ENCODE peak calls at places on chromosome 6, in eight cellular contexts. One of them, this sample, is unnamed.

GRCh38 chr6:156421933-156422332 is 355.2 kb upstream of the ARID1B start:
- DNase-seq in ELR: no peak
- DNase-seq in stimulated activated CD8-positive, alpha-beta memory T cell treated with anti-CD3 and anti-CD28 coated beads, Interleukin-15, amount 100 ng/mL, for 24 hours: no peak
- DNase-seq in globus pallidus: no peak
- DNase-seq in GM23338: no peak
- DNase-seq in mucosa of gallbladder: no peak
- DNase-seq in kidney: no peak
- DNase-seq in ACHN: no peak
- DNase-seq in this sample: no peak

GRCh38 chr6:109671721-109672120 is 19.3 kb downstream of the AK9 start:
- DNase-seq in mucosa of gallbladder: no peak
- DNase-seq in stimulated activated CD8-positive, alpha-beta memory T cell treated with anti-CD3 and anti-CD28 coated beads, Interleukin-15, amount 100 ng/mL, for 24 hours: no peak
- DNase-seq in ELR: peak
- DNase-seq in kidney: no peak
- DNase-seq in globus pallidus: no peak
- DNase-seq in GM23338: no peak
- DNase-seq in ACHN: no peak
- DNase-seq in this sample: no peak

GRCh38 chr6:100346828-100347227 is 117.9 kb downstream of the SIM1 start:
- DNase-seq in GM23338: no peak
- DNase-seq in globus pallidus: no peak
- DNase-seq in stimulated activated CD8-positive, alpha-beta memory T cell treated with anti-CD3 and anti-CD28 coated beads, Interleukin-15, amount 100 ng/mL, for 24 hours: no peak
- DNase-seq in ELR: peak
- DNase-seq in ACHN: peak
- DNase-seq in kidney: no peak
- DNase-seq in mucosa of gallbladder: no peak
- DNase-seq in this sample: peak

GRCh38 chr6:5121479-5121878 is 36.3 kb downstream of the PPP1R3G start:
- DNase-seq in globus pallidus: no peak
- DNase-seq in stimulated activated CD8-positive, alpha-beta memory T cell treated with anti-CD3 and anti-CD28 coated beads, Interleukin-15, amount 100 ng/mL, for 24 hours: no peak
- DNase-seq in mucosa of gallbladder: no peak
- DNase-seq in ELR: no peak
- DNase-seq in GM23338: no peak
- DNase-seq in ACHN: no peak
- DNase-seq in kidney: no peak
- DNase-seq in this sample: no peak

GRCh38 chr6:137727206-137727605 is 139.9 kb upstream of the TNFAIP3 start:
- DNase-seq in kidney: no peak
- DNase-seq in globus pallidus: no peak
- DNase-seq in GM23338: no peak
- DNase-seq in stimulated activated CD8-positive, alpha-beta memory T cell treated with anti-CD3 and anti-CD28 coated beads, Interleukin-15, amount 100 ng/mL, for 24 hours: no peak
- DNase-seq in mucosa of gallbladder: no peak
- DNase-seq in ACHN: no peak
- DNase-seq in ELR: no peak
- DNase-seq in this sample: no peak

GRCh38 chr6:112144145-112144926 is 56.9 kb downstream of the FAM229B start:
- DNase-seq in kidney: no peak
- DNase-seq in GM23338: no peak
- DNase-seq in ELR: peak
- DNase-seq in mucosa of gallbladder: no peak
- DNase-seq in globus pallidus: no peak
- DNase-seq in stimulated activated CD8-positive, alpha-beta memory T cell treated with anti-CD3 and anti-CD28 coated beads, Interleukin-15, amount 100 ng/mL, for 24 hours: no peak
- DNase-seq in ACHN: no peak
- DNase-seq in this sample: no peak

GRCh38 chr6:29847871-29848630 is 20.4 kb downstream of the HLA-G start:
- DNase-seq in stimulated activated CD8-positive, alpha-beta memory T cell treated with anti-CD3 and anti-CD28 coated beads, Interleukin-15, amount 100 ng/mL, for 24 hours: peak
- DNase-seq in GM23338: peak
- DNase-seq in ACHN: peak
- DNase-seq in globus pallidus: peak
- DNase-seq in kidney: peak
- DNase-seq in ELR: peak
- DNase-seq in mucosa of gallbladder: peak
- DNase-seq in this sample: no peak

GRCh38 chr6:27864906-27865883 is 47.0 kb downstream of the OR2B2 start:
- DNase-seq in ACHN: peak
- DNase-seq in kidney: peak
- DNase-seq in GM23338: peak
- DNase-seq in mucosa of gallbladder: peak
- DNase-seq in stimulated activated CD8-positive, alpha-beta memory T cell treated with anti-CD3 and anti-CD28 coated beads, Interleukin-15, amount 100 ng/mL, for 24 hours: peak
- DNase-seq in globus pallidus: peak
- DNase-seq in ELR: peak
- DNase-seq in this sample: peak

GRCh38 chr6:35052694-35053565 is 88.2 kb downstream of the TCP11 start:
- DNase-seq in kidney: no peak
- DNase-seq in ACHN: no peak
- DNase-seq in globus pallidus: peak
- DNase-seq in mucosa of gallbladder: peak
- DNase-seq in ELR: no peak
- DNase-seq in GM23338: no peak
- DNase-seq in stimulated activated CD8-positive, alpha-beta memory T cell treated with anti-CD3 and anti-CD28 coated beads, Interleukin-15, amount 100 ng/mL, for 24 hours: no peak
- DNase-seq in this sample: no peak

GRCh38 chr6:162963861-162964260 is 236.1 kb downstream of the PACRG start:
- DNase-seq in kidney: no peak
- DNase-seq in stimulated activated CD8-positive, alpha-beta memory T cell treated with anti-CD3 and anti-CD28 coated beads, Interleukin-15, amount 100 ng/mL, for 24 hours: no peak
- DNase-seq in globus pallidus: no peak
- DNase-seq in mucosa of gallbladder: no peak
- DNase-seq in ELR: peak
- DNase-seq in ACHN: no peak
- DNase-seq in GM23338: no peak
- DNase-seq in this sample: no peak

GRCh38 chr6:43256670-43257664 is 13.7 kb downstream of the TTBK1 start:
- DNase-seq in stimulated activated CD8-positive, alpha-beta memory T cell treated with anti-CD3 and anti-CD28 coated beads, Interleukin-15, amount 100 ng/mL, for 24 hours: no peak
- DNase-seq in ACHN: no peak
- DNase-seq in GM23338: no peak
- DNase-seq in ELR: no peak
- DNase-seq in kidney: peak
- DNase-seq in mucosa of gallbladder: no peak
- DNase-seq in globus pallidus: no peak
- DNase-seq in this sample: no peak

GRCh38 chr6:131946404-131946991 is 4.7 kb downstream of the CCN2 start:
- DNase-seq in GM23338: peak
- DNase-seq in ACHN: peak
- DNase-seq in globus pallidus: no peak
- DNase-seq in kidney: no peak
- DNase-seq in mucosa of gallbladder: no peak
- DNase-seq in ELR: peak
- DNase-seq in stimulated activated CD8-positive, alpha-beta memory T cell treated with anti-CD3 and anti-CD28 coated beads, Interleukin-15, amount 100 ng/mL, for 24 hours: no peak
- DNase-seq in this sample: no peak

GRCh38 chr6:20688710-20689500 is 154.6 kb downstream of the CDKAL1 start:
- DNase-seq in mucosa of gallbladder: no peak
- DNase-seq in kidney: no peak
- DNase-seq in globus pallidus: no peak
- DNase-seq in GM23338: no peak
- DNase-seq in ACHN: peak
- DNase-seq in stimulated activated CD8-positive, alpha-beta memory T cell treated with anti-CD3 and anti-CD28 coated beads, Interleukin-15, amount 100 ng/mL, for 24 hours: no peak
- DNase-seq in ELR: peak
- DNase-seq in this sample: peak

GRCh38 chr6:100464910-100465700 is at the start of gene SIM1:
- DNase-seq in ELR: peak
- DNase-seq in stimulated activated CD8-positive, alpha-beta memory T cell treated with anti-CD3 and anti-CD28 coated beads, Interleukin-15, amount 100 ng/mL, for 24 hours: no peak
- DNase-seq in mucosa of gallbladder: no peak
- DNase-seq in globus pallidus: no peak
- DNase-seq in kidney: peak
- DNase-seq in GM23338: peak
- DNase-seq in ACHN: peak
- DNase-seq in this sample: peak

GRCh38 chr6:50845499-50846108 is 26.9 kb downstream of the TFAP2B start:
- DNase-seq in ELR: no peak
- DNase-seq in kidney: peak
- DNase-seq in mucosa of gallbladder: no peak
- DNase-seq in ACHN: no peak
- DNase-seq in GM23338: peak
- DNase-seq in globus pallidus: no peak
- DNase-seq in stimulated activated CD8-positive, alpha-beta memory T cell treated with anti-CD3 and anti-CD28 coated beads, Interleukin-15, amount 100 ng/mL, for 24 hours: no peak
- DNase-seq in this sample: no peak

GRCh38 chr6:104881964-104882668 is 22.4 kb upstream of the HACE1 start:
- DNase-seq in ELR: no peak
- DNase-seq in GM23338: no peak
- DNase-seq in stimulated activated CD8-positive, alpha-beta memory T cell treated with anti-CD3 and anti-CD28 coated beads, Interleukin-15, amount 100 ng/mL, for 24 hours: no peak
- DNase-seq in ACHN: no peak
- DNase-seq in mucosa of gallbladder: no peak
- DNase-seq in globus pallidus: no peak
- DNase-seq in kidney: no peak
- DNase-seq in this sample: no peak

GRCh38 chr6:80541186-80541585 is 434.7 kb downstream of the BCKDHB start:
- DNase-seq in kidney: no peak
- DNase-seq in stimulated activated CD8-positive, alpha-beta memory T cell treated with anti-CD3 and anti-CD28 coated beads, Interleukin-15, amount 100 ng/mL, for 24 hours: no peak
- DNase-seq in GM23338: no peak
- DNase-seq in ACHN: peak
- DNase-seq in globus pallidus: no peak
- DNase-seq in mucosa of gallbladder: no peak
- DNase-seq in ELR: peak
- DNase-seq in this sample: no peak

GRCh38 chr6:95084867-95085266 is 492.5 kb upstream of the MANEA start:
- DNase-seq in ACHN: no peak
- DNase-seq in kidney: peak
- DNase-seq in mucosa of gallbladder: no peak
- DNase-seq in GM23338: no peak
- DNase-seq in globus pallidus: no peak
- DNase-seq in ELR: no peak
- DNase-seq in stimulated activated CD8-positive, alpha-beta memory T cell treated with anti-CD3 and anti-CD28 coated beads, Interleukin-15, amount 100 ng/mL, for 24 hours: no peak
- DNase-seq in this sample: no peak

GRCh38 chr6:107047807-107048206 is 19.8 kb downstream of the MTRES1 start:
- DNase-seq in GM23338: no peak
- DNase-seq in mucosa of gallbladder: no peak
- DNase-seq in ACHN: no peak
- DNase-seq in ELR: no peak
- DNase-seq in kidney: no peak
- DNase-seq in stimulated activated CD8-positive, alpha-beta memory T cell treated with anti-CD3 and anti-CD28 coated beads, Interleukin-15, amount 100 ng/mL, for 24 hours: no peak
- DNase-seq in globus pallidus: no peak
- DNase-seq in this sample: no peak

GRCh38 chr6:2875840-2876207 is 27.3 kb downstream of the SERPINB9 start:
- DNase-seq in stimulated activated CD8-positive, alpha-beta memory T cell treated with anti-CD3 and anti-CD28 coated beads, Interleukin-15, amount 100 ng/mL, for 24 hours: no peak
- DNase-seq in ACHN: no peak
- DNase-seq in ELR: peak
- DNase-seq in kidney: peak
- DNase-seq in mucosa of gallbladder: no peak
- DNase-seq in GM23338: peak
- DNase-seq in globus pallidus: no peak
- DNase-seq in this sample: no peak

This sample was measured in AG04449.